ENCODE peak calls at places on chromosomes 16 and 17, in nine cellular contexts. U, O, X, P, L, R, I, J and H are unnamed samples.

GRCh38 chr17:60577147-60577925 is 22.7 kb upstream of the PPM1D start:
- DNase-seq in I (no peak), U (no peak), J (no peak), L (no peak), P (peak), O (peak), X (no peak), R (no peak), H (peak)

GRCh38 chr17:19897901-19898300 is 30.2 kb upstream of the ULK2 start:
- DNase-seq in U (no peak), J (no peak), X (no peak), O (peak), I (peak), R (no peak), P (peak), L (no peak), H (no peak)

GRCh38 chr17:58575511-58575910 is 61.1 kb upstream of the MTMR4 start:
- DNase-seq in L (no peak), U (no peak), J (no peak), X (no peak), O (peak), P (peak), I (peak), R (no peak), H (no peak)

GRCh38 chr17:5837055-5837491 is 233.1 kb upstream of the WSCD1 start:
- DNase-seq in X (no peak), U (no peak), R (no peak), P (peak), L (no peak), I (peak), O (peak), J (no peak), H (no peak)

GRCh38 chr16:30069575-30070462 is 4.3 kb downstream of the ALDOA start:
- DNase-seq in R (no peak), X (no peak), P (no peak), L (no peak), I (no peak), U (no peak), O (peak), J (no peak), H (no peak)

GRCh38 chr16:1899641-1900451 is 18.4 kb downstream of the HS3ST6 start:
- DNase-seq in I (peak), X (no peak), P (no peak), R (no peak), J (no peak), O (no peak), L (no peak), U (no peak), H (no peak)

GRCh38 chr17:45768000-45768399 is 16.1 kb upstream of the CRHR1 start:
- DNase-seq in R (no peak), O (no peak), J (no peak), I (no peak), U (no peak), P (no peak), X (no peak), L (no peak), H (no peak)

GRCh38 chr17:69898606-69899005 is 176.4 kb upstream of the KCNJ16 start:
- DNase-seq in I (no peak), L (no peak), U (no peak), J (no peak), O (no peak), X (no peak), R (no peak), P (no peak), H (no peak)

GRCh38 chr16:67943619-67944503 is at the start of gene LCAT:
- DNase-seq in U (no peak), R (no peak), I (no peak), L (no peak), P (no peak), J (no peak), X (no peak), O (peak), H (no peak)

GRCh38 chr17:67902531-67903231 is 77.4 kb downstream of the BPTF start:
- DNase-seq in O (no peak), L (no peak), P (no peak), I (no peak), X (peak), U (no peak), R (peak), J (no peak), H (no peak)

GRCh38 chr16:12133738-12134137 is 157.2 kb downstream of the SNX29 start:
- DNase-seq in X (no peak), U (no peak), J (no peak), O (no peak), R (no peak), I (no peak), L (no peak), P (no peak), H (no peak)

GRCh38 chr16:71927383-71927782 is 32.1 kb downstream of the IST1 start:
- DNase-seq in O (peak), R (no peak), X (no peak), L (no peak), I (peak), J (no peak), U (no peak), P (peak), H (no peak)

GRCh38 chr16:48231675-48232214 is 12.4 kb upstream of the LONP2 start:
- DNase-seq in X (no peak), I (no peak), O (peak), J (no peak), U (peak), L (no peak), R (peak), P (peak), H (peak)

GRCh38 chr16:4415538-4416199 is 727 bp downstream of the CORO7 start:
- DNase-seq in O (peak), R (no peak), X (peak), I (no peak), P (peak), U (peak), L (peak), J (peak), H (peak)

GRCh38 chr16:28845173-28846079 is 722 bp downstream of the TUFM start:
- DNase-seq in X (no peak), R (no peak), L (peak), J (no peak), P (peak), O (peak), U (peak), I (peak), H (peak)

GRCh38 chr17:20935740-20936139 is 107.1 kb downstream of the USP22 start:
- DNase-seq in I (no peak), X (no peak), U (no peak), P (peak), J (no peak), R (no peak), L (no peak), O (peak), H (no peak)

GRCh38 chr16:85057948-85058347 is 30.4 kb downstream of the KIAA0513 start:
- DNase-seq in O (no peak), L (peak), P (no peak), R (no peak), U (no peak), J (no peak), X (no peak), I (no peak), H (no peak)

GRCh38 chr17:9886141-9886930 is 18.7 kb downstream of the RCVRN start:
- DNase-seq in R (no peak), X (no peak), L (no peak), U (no peak), O (no peak), P (no peak), I (no peak), J (no peak), H (no peak)

GRCh38 chr17:51147641-51148040 is 5.7 kb upstream of the NME1 start:
- DNase-seq in P (peak), I (no peak), L (no peak), R (no peak), U (peak), J (no peak), O (peak), X (no peak), H (no peak)

GRCh38 chr16:87652799-87653198 is 50.5 kb downstream of the JPH3 start:
- DNase-seq in X (no peak), U (no peak), P (no peak), O (no peak), J (no peak), I (no peak), L (no peak), R (no peak), H (no peak)

GRCh38 chr17:57984226-57984890 is 3.7 kb downstream of the VEZF1 start:
- DNase-seq in O (peak), I (no peak), L (no peak), R (no peak), U (no peak), J (no peak), P (no peak), X (no peak), H (no peak)

GRCh38 chr17:58936295-58936694 is 170.4 kb downstream of the TRIM37 start:
- DNase-seq in J (no peak), I (no peak), O (no peak), X (no peak), P (no peak), R (no peak), U (no peak), L (no peak), H (no peak)